ENCODE peak calls at places on chromosomes 16 and 17, in six cellular contexts. E is lower leg skin, B is sigmoid colon, F is GM12892, Y is uterus, M is A549. R is an unnamed sample.

GRCh38 chr16:50025544-50025931 is 513 bp downstream of the CNEP1R1 start:
- DNase-seq in E (no peak), B (no peak), M (peak), Y (no peak), F (peak), R (no peak)

GRCh38 chr16:57500578-57501111 is 14.4 kb upstream of the DOK4 start:
- DNase-seq in F (no peak), M (no peak), Y (no peak), B (peak), E (no peak), R (no peak)

GRCh38 chr16:2188395-2188794 is 8.0 kb downstream of the CASKIN1 start:
- DNase-seq in F (no peak), E (no peak), M (no peak), Y (no peak), B (no peak), R (no peak)

GRCh38 chr16:47750371-47750770 is 289.2 kb downstream of the PHKB start:
- DNase-seq in B (no peak), M (no peak), F (no peak), Y (no peak), E (no peak), R (no peak)

GRCh38 chr16:66304961-66305360 is 61.5 kb upstream of the CDH5 start:
- DNase-seq in F (no peak), Y (no peak), B (peak), M (no peak), E (peak), R (no peak)

GRCh38 chr17:27066315-27066714 is 227.6 kb upstream of the WSB1 start:
- DNase-seq in M (no peak), F (no peak), B (no peak), Y (no peak), E (no peak), R (no peak)

GRCh38 chr17:67784364-67785121 is 40.8 kb upstream of the BPTF start:
- DNase-seq in F (no peak), E (no peak), M (no peak), B (no peak), Y (no peak), R (no peak)

GRCh38 chr17:57253307-57254065 is 2.8 kb upstream of the MSI2 start:
- DNase-seq in B (no peak), M (no peak), F (no peak), E (no peak), Y (no peak), R (no peak)

GRCh38 chr17:42886283-42887176 is 14.1 kb upstream of the G6PC1 start:
- DNase-seq in M (no peak), F (no peak), E (no peak), Y (no peak), B (no peak), R (no peak)

DNA sequence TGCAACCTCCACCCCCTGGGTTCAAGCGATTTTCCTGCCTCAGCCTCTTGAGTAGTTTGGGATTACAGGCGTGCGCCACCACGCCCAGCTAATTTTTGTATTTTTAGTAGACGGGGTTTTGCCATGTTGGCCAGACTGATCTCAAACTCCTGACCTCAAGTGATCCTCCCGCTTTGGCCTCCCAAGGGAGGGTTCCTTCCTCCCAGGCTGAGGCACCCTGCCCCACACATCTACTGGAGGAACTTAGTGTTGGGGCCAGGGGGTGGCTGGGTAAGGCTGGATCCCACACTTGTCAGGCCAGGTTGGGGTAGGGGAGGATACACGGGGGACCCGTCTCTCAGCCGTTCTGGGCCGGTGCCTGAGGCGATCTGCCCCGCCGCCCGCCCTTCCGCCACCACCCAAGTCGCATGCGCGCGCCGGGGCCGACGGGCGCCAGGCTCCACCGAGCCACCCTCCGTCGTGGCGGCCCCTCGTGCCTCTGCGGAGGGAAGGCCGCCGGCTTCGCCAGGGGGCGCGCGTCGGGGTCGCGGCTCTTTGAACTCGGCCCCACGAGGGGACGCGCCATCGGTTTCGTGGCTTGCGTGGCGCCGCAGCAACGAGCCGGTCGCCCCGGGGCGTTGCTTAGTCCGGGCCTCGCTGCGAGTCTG is 15.9 kb downstream of the GRB7 start:
- DNase-seq in F (peak), Y (no peak), M (no peak), B (peak), E (peak), R (peak)
- TF ChIP-seq POLR2A in F (peak), Y (peak), M (peak), B (no peak), E (no peak), R (no peak)

GRCh38 chr17:28327709-28328108 is 7.6 kb downstream of the IFT20 start:
- DNase-seq in E (no peak), B (no peak), Y (no peak), M (no peak), F (no peak), R (no peak)

GRCh38 chr17:28333083-28333746 is 2.1 kb downstream of the IFT20 start:
- DNase-seq in B (peak), M (no peak), E (peak), Y (no peak), F (no peak), R (no peak)

GRCh38 chr17:28328325-28328724 is 6.9 kb downstream of the IFT20 start:
- DNase-seq in M (no peak), B (peak), Y (no peak), F (no peak), E (peak), R (peak)

GRCh38 chr17:28331891-28332420 is 3.3 kb downstream of the IFT20 start:
- DNase-seq in B (peak), F (no peak), Y (no peak), M (no peak), E (peak), R (peak)

DNA sequence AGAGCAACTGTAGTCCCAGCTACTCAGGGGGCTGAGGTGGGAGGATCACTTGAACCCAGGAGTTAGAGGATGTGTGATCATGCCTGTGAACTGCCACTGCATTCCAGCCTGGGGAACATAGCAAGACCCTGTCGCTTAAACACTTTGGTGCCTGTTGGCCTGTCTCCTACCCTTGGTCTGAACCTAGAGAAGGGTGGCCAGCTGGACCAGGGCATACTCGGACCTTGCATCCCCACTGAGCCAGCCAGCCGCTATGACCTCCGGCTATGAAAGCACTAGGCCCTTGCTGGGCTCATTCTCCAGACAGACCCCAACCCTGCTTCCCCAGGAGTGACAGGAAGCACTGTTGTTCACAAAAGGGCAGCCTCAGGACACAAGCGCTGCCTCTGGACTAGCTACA is 4.6 kb downstream of the IFT20 start:
- DNase-seq in M (no peak), B (peak), Y (no peak), E (peak), F (no peak), R (no peak)
- TF ChIP-seq POLR2A in M (no peak), B (no peak), Y (no peak), E (no peak), F (no peak), R (no peak)

DNA sequence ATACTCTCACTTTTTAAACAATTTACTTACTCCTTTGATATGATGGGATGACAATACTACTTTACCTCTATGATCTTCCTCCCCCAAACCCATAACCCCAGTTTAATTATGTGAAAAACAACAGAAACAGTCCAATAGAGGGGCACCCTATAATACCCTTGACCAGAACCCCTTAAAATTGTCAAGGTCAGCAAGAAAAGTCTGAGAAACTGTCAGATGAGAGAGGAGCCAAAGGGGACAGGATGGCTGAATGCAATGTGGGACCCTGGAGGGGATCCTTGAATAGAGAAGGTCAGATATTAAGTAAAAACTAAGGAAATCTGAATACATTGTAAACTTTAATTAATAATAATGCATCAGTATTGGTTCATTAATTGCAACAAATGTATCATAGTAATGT is 15.8 kb upstream of the HYDIN start:
- DNase-seq in B (no peak), F (no peak), E (no peak), Y (no peak), M (no peak), R (no peak)
- TF ChIP-seq POLR2A in B (no peak), F (no peak), E (no peak), Y (no peak), M (no peak), R (no peak)

DNA sequence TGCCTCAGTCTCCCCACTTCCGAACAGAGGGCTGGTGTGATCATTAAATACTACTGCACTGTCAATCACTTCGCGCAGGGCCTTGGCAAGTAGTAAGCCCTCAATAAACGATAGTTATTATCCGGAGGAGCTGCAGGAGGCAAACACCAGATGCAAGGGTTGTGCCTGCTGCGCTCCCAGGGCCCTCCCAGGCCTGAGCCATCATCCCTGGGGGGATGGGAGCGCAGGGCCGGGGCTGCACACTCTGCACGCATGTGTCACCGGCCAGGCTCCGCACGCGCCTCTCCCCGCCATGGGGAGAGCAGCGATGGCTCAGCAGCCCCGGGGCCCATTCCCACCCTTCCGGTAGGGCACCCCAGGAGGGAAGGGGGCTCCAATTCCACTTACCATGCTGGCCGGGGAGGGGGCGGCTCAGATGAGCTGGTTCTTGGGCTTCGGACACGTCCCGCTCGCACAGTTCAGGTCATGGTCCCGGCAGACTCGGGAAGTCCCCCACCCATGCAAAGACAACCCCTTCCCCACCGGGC is 723 bp downstream of the XPO6 start:
- DNase-seq in E (peak), M (peak), B (peak), Y (peak), F (peak), R (peak)
- TF ChIP-seq POLR2A in E (no peak), M (no peak), B (no peak), Y (no peak), F (no peak), R (no peak)

GRCh38 chr16:69754143-69754468 is 620 bp downstream of the NOB1 start:
- DNase-seq in B (no peak), M (no peak), E (no peak), Y (no peak), F (no peak), R (no peak)

GRCh38 chr16:69756705-69757104 is 2.0 kb upstream of the NOB1 start:
- DNase-seq in F (no peak), M (no peak), E (no peak), Y (no peak), B (no peak), R (no peak)

GRCh38 chr16:69748694-69749345 is 5.9 kb downstream of the NOB1 start:
- DNase-seq in E (no peak), F (no peak), M (no peak), B (no peak), Y (no peak), R (no peak)

GRCh38 chr16:69754469-69755310 is at the start of gene NOB1:
- DNase-seq in F (peak), M (peak), B (peak), Y (peak), E (peak), R (peak)
- TF ChIP-seq POLR2A in F (peak), M (peak), B (peak), Y (peak), E (no peak), R (peak)

R was measured in ovary.